ENCODE peak calls at places on chromosomes 4 and X, in ten cellular contexts. X is H4; O is iris pigment epithelial cell; J is lung; B is fibroblast of the conjunctiva; N is NCI-H1092; Z is astrocyte of the spinal cord; M is stimulated activated CD4-positive, alpha-beta T cell treated with anti-CD3 and anti-CD28 coated beads, Interleukin-2, amount 100 ng/mL, for 48 hours; Y is Kasumi-1; P is iPS-NIHi11. C is an unnamed sample.
A peak's percentile ranks its signal among the peaks of the same experiment; 100 is the strongest.

GRCh38 chr4:103415801-103416200 is 217.7 kb upstream of the CENPE start:
- DNase-seq in B (no peak), P (no peak), Z (no peak), X (no peak), J (no peak), M (no peak), Y (no peak), N (no peak), O (no peak), C (no peak)

GRCh38 chrX:137855490-137855889 is 289.6 kb downstream of the ZIC3 start:
- DNase-seq in O (no peak), X (no peak), Z (no peak), M (no peak), B (no peak), P (no peak), Y (no peak), J (no peak), N (no peak), C (no peak)

GRCh38 chr4:37453004-37453360 is 208.4 kb downstream of the NWD2 start:
- DNase-seq in X (peak; percentile 84), M (peak; percentile 24), Y (peak; percentile 81), J (peak; percentile 61), P (peak; percentile 63), B (peak; percentile 23), N (peak; percentile 24), O (peak; percentile 67), Z (peak; percentile 70), C (peak; percentile 67)

GRCh38 chr4:4308800-4309441 is 18.9 kb downstream of the ZBTB49 start:
- DNase-seq in P (no peak), M (no peak), Y (no peak), J (no peak), O (peak; percentile 41), N (no peak), B (no peak), Z (peak; percentile 72), X (peak; percentile 35), C (peak; percentile 18)

GRCh38 chr4:131450572-131451209 is 1698.4 kb upstream of the PCDH10 start:
- DNase-seq in J (no peak), M (no peak), Y (no peak), P (no peak), Z (no peak), B (no peak), O (no peak), X (no peak), N (no peak), C (no peak)

GRCh38 chrX:144683247-144683646 is 564.1 kb upstream of the SPANXN1 start:
- DNase-seq in M (no peak), Z (no peak), Y (no peak), X (no peak), N (no peak), J (no peak), B (no peak), O (no peak), P (no peak), C (no peak)

GRCh38 chr4:118746251-118746919 is 61.2 kb downstream of the METTL14 start:
- DNase-seq in M (no peak), J (no peak), Y (no peak), Z (no peak), N (no peak), B (no peak), P (no peak), X (no peak), O (no peak), C (no peak)

GRCh38 chrX:40243699-40244098 is 145.9 kb upstream of the BCOR start:
- DNase-seq in Y (no peak), M (no peak), N (no peak), O (no peak), Z (no peak), X (no peak), J (no peak), B (no peak), P (no peak), C (no peak)

GRCh38 chrX:44227981-44228380 is 115.5 kb downstream of the EFHC2 start:
- DNase-seq in Y (no peak), P (peak; percentile 26), Z (no peak), N (no peak), B (no peak), O (no peak), M (no peak), X (no peak), J (no peak), C (no peak)

GRCh38 chr4:15003891-15004700 is 1.8 kb downstream of the CPEB2 start:
- DNase-seq in B (no peak), M (peak; percentile 32), O (peak; percentile 28), P (peak; percentile 29), J (peak; percentile 38), N (no peak), Z (no peak), X (no peak), Y (no peak), C (no peak)

GRCh38 chr4:664713-665231 is 9.3 kb downstream of the ATP5ME start:
- DNase-seq in N (no peak), P (no peak), J (no peak), X (no peak), O (no peak), Y (no peak), M (no peak), B (no peak), Z (no peak), C (no peak)

GRCh38 chr4:81207793-81208192 is 7.2 kb downstream of the PRKG2 start:
- DNase-seq in N (no peak), B (peak; percentile 78), J (no peak), X (no peak), Y (peak; percentile 27), P (no peak), Z (peak; percentile 30), M (no peak), O (peak; percentile 98), C (peak; percentile 15)